ENCODE peak calls at places on chromosome 15, in ten cellular contexts. One of them, this sample, is unnamed.

GRCh38 chr15:68526269-68526668 is 52.5 kb upstream of the CORO2B start:
- DNase-seq in HCT116: no peak
- DNase-seq in K562: no peak
- DNase-seq in H1: no peak
- DNase-seq in endothelial cell of umbilical vein: no peak
- DNase-seq in WTC11: no peak
- DNase-seq in NB4: no peak
- DNase-seq in HepG2: no peak
- DNase-seq in GM12878: no peak
- DNase-seq in SK-N-SH: no peak
- DNase-seq in this sample: no peak

GRCh38 chr15:57323806-57324589 is 52.3 kb upstream of the CGNL1 start:
- DNase-seq in HCT116: peak
- DNase-seq in K562: peak
- DNase-seq in H1: no peak
- DNase-seq in endothelial cell of umbilical vein: no peak
- DNase-seq in WTC11: no peak
- DNase-seq in NB4: peak
- DNase-seq in HepG2: no peak
- DNase-seq in GM12878: no peak
- DNase-seq in SK-N-SH: peak
- DNase-seq in this sample: peak

GRCh38 chr15:80325206-80325605 is 73.2 kb upstream of the CTXND1 start:
- DNase-seq in HCT116: no peak
- DNase-seq in K562: no peak
- DNase-seq in H1: no peak
- DNase-seq in endothelial cell of umbilical vein: no peak
- DNase-seq in WTC11: no peak
- DNase-seq in NB4: peak
- DNase-seq in HepG2: no peak
- DNase-seq in GM12878: no peak
- DNase-seq in SK-N-SH: no peak
- DNase-seq in this sample: no peak

GRCh38 chr15:53837263-53837662 is 77.8 kb upstream of the WDR72 start:
- DNase-seq in HCT116: no peak
- DNase-seq in K562: no peak
- DNase-seq in H1: no peak
- DNase-seq in endothelial cell of umbilical vein: no peak
- DNase-seq in WTC11: no peak
- DNase-seq in NB4: no peak
- DNase-seq in HepG2: peak
- DNase-seq in GM12878: no peak
- DNase-seq in SK-N-SH: no peak
- DNase-seq in this sample: peak

GRCh38 chr15:55389276-55389631 is 18.9 kb downstream of the CCPG1 start:
- DNase-seq in HCT116: no peak
- DNase-seq in K562: no peak
- DNase-seq in H1: no peak
- DNase-seq in endothelial cell of umbilical vein: no peak
- DNase-seq in WTC11: no peak
- DNase-seq in NB4: no peak
- DNase-seq in HepG2: no peak
- DNase-seq in GM12878: no peak
- DNase-seq in SK-N-SH: no peak
- DNase-seq in this sample: peak

GRCh38 chr15:92954578-92954977 is 54.5 kb downstream of the CHD2 start:
- DNase-seq in HCT116: no peak
- DNase-seq in K562: peak
- DNase-seq in H1: no peak
- DNase-seq in endothelial cell of umbilical vein: no peak
- DNase-seq in WTC11: no peak
- DNase-seq in NB4: peak
- DNase-seq in HepG2: peak
- DNase-seq in GM12878: no peak
- DNase-seq in SK-N-SH: no peak
- DNase-seq in this sample: no peak

GRCh38 chr15:82630033-82630432 is 17.1 kb downstream of the CPEB1 start:
- DNase-seq in HCT116: no peak
- DNase-seq in K562: peak
- DNase-seq in H1: no peak
- DNase-seq in endothelial cell of umbilical vein: no peak
- DNase-seq in WTC11: no peak
- DNase-seq in NB4: no peak
- DNase-seq in HepG2: no peak
- DNase-seq in GM12878: no peak
- DNase-seq in SK-N-SH: no peak
- DNase-seq in this sample: no peak

GRCh38 chr15:33871911-33872760 is 96.2 kb upstream of the CHRM5 start:
- DNase-seq in HCT116: no peak
- DNase-seq in K562: no peak
- DNase-seq in H1: no peak
- DNase-seq in endothelial cell of umbilical vein: no peak
- DNase-seq in WTC11: no peak
- DNase-seq in NB4: no peak
- DNase-seq in HepG2: no peak
- DNase-seq in GM12878: no peak
- DNase-seq in SK-N-SH: peak
- DNase-seq in this sample: no peak

GRCh38 chr15:101455291-101455916 is 34.1 kb downstream of the PCSK6 start:
- DNase-seq in HCT116: no peak
- DNase-seq in K562: peak
- DNase-seq in H1: no peak
- DNase-seq in endothelial cell of umbilical vein: no peak
- DNase-seq in WTC11: no peak
- DNase-seq in NB4: peak
- DNase-seq in HepG2: no peak
- DNase-seq in GM12878: no peak
- DNase-seq in SK-N-SH: peak
- DNase-seq in this sample: no peak

GRCh38 chr15:74497584-74497983 is 36.6 kb upstream of the UBL7 start:
- DNase-seq in HCT116: no peak
- DNase-seq in K562: no peak
- DNase-seq in H1: no peak
- DNase-seq in endothelial cell of umbilical vein: no peak
- DNase-seq in WTC11: no peak
- DNase-seq in NB4: peak
- DNase-seq in HepG2: no peak
- DNase-seq in GM12878: peak
- DNase-seq in SK-N-SH: no peak
- DNase-seq in this sample: no peak

GRCh38 chr15:67006089-67007065 is 59.0 kb upstream of the SMAD3 start:
- DNase-seq in HCT116: no peak
- DNase-seq in K562: no peak
- DNase-seq in H1: no peak
- DNase-seq in endothelial cell of umbilical vein: peak
- DNase-seq in WTC11: no peak
- DNase-seq in NB4: peak
- DNase-seq in HepG2: no peak
- DNase-seq in GM12878: no peak
- DNase-seq in SK-N-SH: no peak
- DNase-seq in this sample: no peak

DNA sequence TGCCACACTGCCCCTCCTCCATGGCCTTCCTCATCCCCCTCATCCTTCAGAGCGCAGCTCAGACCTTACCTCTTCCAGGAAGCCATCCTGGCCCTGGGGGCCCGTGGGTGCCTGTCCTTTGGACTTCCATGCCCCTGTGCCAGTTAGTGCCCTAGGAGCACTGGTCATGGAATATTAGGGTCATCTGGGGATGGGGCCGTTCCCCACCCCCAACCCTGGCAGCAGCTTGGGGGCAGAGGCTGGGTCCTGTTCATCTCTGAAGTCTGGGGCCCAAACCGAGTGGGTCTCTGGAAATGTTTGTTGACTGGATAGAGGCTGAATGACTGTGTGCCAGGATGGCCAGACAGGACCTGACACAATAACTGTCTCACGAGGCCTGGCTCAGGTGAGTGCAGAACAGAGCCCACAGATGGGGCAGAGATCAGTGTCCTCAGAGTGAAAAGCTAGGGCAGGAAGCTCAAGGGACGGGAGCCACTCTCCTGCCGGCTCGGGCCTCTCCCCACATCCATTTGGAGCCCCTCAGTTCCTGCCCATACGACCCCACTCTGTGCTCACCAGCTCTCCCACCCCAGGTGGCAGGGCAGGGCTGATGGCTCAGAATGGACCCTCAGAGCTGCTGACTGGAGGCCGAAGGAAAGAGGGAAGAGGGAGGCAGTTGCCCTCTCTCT is 62.5 kb downstream of the TLE3 start:
- DNase-seq in HCT116: no peak
- DNase-seq in K562: no peak
- DNase-seq in H1: no peak
- DNase-seq in endothelial cell of umbilical vein: no peak
- DNase-seq in WTC11: no peak
- DNase-seq in NB4: no peak
- DNase-seq in HepG2: no peak
- DNase-seq in GM12878: no peak
- DNase-seq in SK-N-SH: no peak
- DNase-seq in this sample: no peak
- TF ChIP-seq MAX in HCT116: no peak
- TF ChIP-seq MAX in K562: no peak
- TF ChIP-seq MAX in H1: no peak
- TF ChIP-seq MAX in endothelial cell of umbilical vein: no peak
- TF ChIP-seq MAX in WTC11: no peak
- TF ChIP-seq MAX in NB4: no peak
- TF ChIP-seq MAX in HepG2: no peak
- TF ChIP-seq MAX in GM12878: no peak
- TF ChIP-seq MAX in SK-N-SH: no peak
- TF ChIP-seq MAX in this sample: no peak

GRCh38 chr15:90024406-90024805 is 23.3 kb downstream of the ZNF710 start:
- DNase-seq in HCT116: no peak
- DNase-seq in K562: no peak
- DNase-seq in H1: no peak
- DNase-seq in endothelial cell of umbilical vein: no peak
- DNase-seq in WTC11: no peak
- DNase-seq in NB4: no peak
- DNase-seq in HepG2: no peak
- DNase-seq in GM12878: no peak
- DNase-seq in SK-N-SH: no peak
- DNase-seq in this sample: no peak
- TF ChIP-seq MAX in HCT116: no peak
- TF ChIP-seq MAX in K562: no peak
- TF ChIP-seq MAX in H1: no peak
- TF ChIP-seq MAX in endothelial cell of umbilical vein: no peak
- TF ChIP-seq MAX in WTC11: no peak
- TF ChIP-seq MAX in NB4: no peak
- TF ChIP-seq MAX in HepG2: no peak
- TF ChIP-seq MAX in GM12878: no peak
- TF ChIP-seq MAX in SK-N-SH: no peak
- TF ChIP-seq MAX in this sample: no peak

DNA sequence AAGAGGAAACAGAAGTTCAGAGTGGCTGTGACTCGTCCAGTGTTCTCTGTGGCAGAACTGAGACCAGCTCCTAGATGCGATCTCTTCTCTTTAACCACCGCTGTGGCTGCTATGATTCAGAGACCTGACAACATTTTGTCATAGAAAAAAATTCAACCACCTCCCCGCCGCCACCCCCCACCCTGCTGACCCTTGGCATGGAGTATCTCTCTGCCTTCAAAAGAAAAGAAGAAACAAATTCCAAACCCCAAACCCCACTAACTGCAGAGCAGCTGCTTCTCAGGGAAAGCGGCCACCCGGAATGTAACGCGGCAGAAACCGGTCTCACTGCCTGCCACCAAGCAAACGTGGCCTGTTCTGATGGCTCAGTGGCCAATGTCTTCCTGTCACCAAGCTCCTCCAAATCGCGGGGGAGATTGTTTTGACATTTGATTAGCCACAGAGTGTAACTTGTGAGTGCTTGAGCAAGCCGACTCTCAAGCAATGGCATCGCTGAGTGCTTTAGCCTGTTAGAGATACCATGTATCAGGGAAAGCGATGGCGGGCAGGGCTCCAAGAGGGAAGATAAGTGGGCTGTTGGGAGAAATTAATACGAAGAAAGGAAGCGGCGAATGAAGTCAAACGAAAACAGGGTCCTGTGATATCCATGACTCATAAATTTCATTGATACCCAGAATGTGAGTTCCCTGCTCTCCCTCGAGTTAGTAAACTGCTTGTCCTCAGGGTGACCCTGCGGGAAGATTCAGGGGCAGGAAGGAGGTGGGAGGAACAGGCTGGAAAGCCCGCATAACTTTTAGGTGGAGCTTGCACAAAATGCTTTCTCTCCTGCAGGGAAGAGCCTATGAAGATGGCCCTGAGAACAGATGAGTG is 44.8 kb upstream of the TLE3 start:
- DNase-seq in HCT116: no peak
- DNase-seq in K562: peak
- DNase-seq in H1: no peak
- DNase-seq in endothelial cell of umbilical vein: peak
- DNase-seq in WTC11: no peak
- DNase-seq in NB4: peak
- DNase-seq in HepG2: no peak
- DNase-seq in GM12878: no peak
- DNase-seq in SK-N-SH: no peak
- DNase-seq in this sample: no peak
- TF ChIP-seq MAX in HCT116: no peak
- TF ChIP-seq MAX in K562: no peak
- TF ChIP-seq MAX in H1: no peak
- TF ChIP-seq MAX in endothelial cell of umbilical vein: no peak
- TF ChIP-seq MAX in WTC11: no peak
- TF ChIP-seq MAX in NB4: peak
- TF ChIP-seq MAX in HepG2: no peak
- TF ChIP-seq MAX in GM12878: no peak
- TF ChIP-seq MAX in SK-N-SH: no peak
- TF ChIP-seq MAX in this sample: no peak

GRCh38 chr15:99930696-99931095 is 197.5 kb upstream of the LYSMD4 start:
- DNase-seq in HCT116: no peak
- DNase-seq in K562: no peak
- DNase-seq in H1: no peak
- DNase-seq in endothelial cell of umbilical vein: no peak
- DNase-seq in WTC11: no peak
- DNase-seq in NB4: no peak
- DNase-seq in HepG2: no peak
- DNase-seq in GM12878: no peak
- DNase-seq in SK-N-SH: no peak
- DNase-seq in this sample: no peak

GRCh38 chr15:99925661-99926461 is 192.6 kb upstream of the LYSMD4 start:
- DNase-seq in HCT116: peak
- DNase-seq in K562: peak
- DNase-seq in H1: no peak
- DNase-seq in endothelial cell of umbilical vein: peak
- DNase-seq in WTC11: peak
- DNase-seq in NB4: peak
- DNase-seq in HepG2: no peak
- DNase-seq in GM12878: no peak
- DNase-seq in SK-N-SH: peak
- DNase-seq in this sample: peak

GRCh38 chr15:99931703-99932603 is 198.7 kb upstream of the LYSMD4 start:
- DNase-seq in HCT116: no peak
- DNase-seq in K562: no peak
- DNase-seq in H1: no peak
- DNase-seq in endothelial cell of umbilical vein: no peak
- DNase-seq in WTC11: no peak
- DNase-seq in NB4: no peak
- DNase-seq in HepG2: no peak
- DNase-seq in GM12878: no peak
- DNase-seq in SK-N-SH: no peak
- DNase-seq in this sample: no peak

GRCh38 chr15:99929266-99929665 is 196.0 kb upstream of the LYSMD4 start:
- DNase-seq in HCT116: no peak
- DNase-seq in K562: no peak
- DNase-seq in H1: no peak
- DNase-seq in endothelial cell of umbilical vein: no peak
- DNase-seq in WTC11: peak
- DNase-seq in NB4: no peak
- DNase-seq in HepG2: no peak
- DNase-seq in GM12878: no peak
- DNase-seq in SK-N-SH: no peak
- DNase-seq in this sample: no peak

GRCh38 chr15:99928429-99928981 is 195.3 kb upstream of the LYSMD4 start:
- DNase-seq in HCT116: peak
- DNase-seq in K562: peak
- DNase-seq in H1: no peak
- DNase-seq in endothelial cell of umbilical vein: peak
- DNase-seq in WTC11: peak
- DNase-seq in NB4: peak
- DNase-seq in HepG2: no peak
- DNase-seq in GM12878: peak
- DNase-seq in SK-N-SH: peak
- DNase-seq in this sample: peak
- TF ChIP-seq MAX in HCT116: no peak
- TF ChIP-seq MAX in K562: no peak
- TF ChIP-seq MAX in H1: peak
- TF ChIP-seq MAX in endothelial cell of umbilical vein: no peak
- TF ChIP-seq MAX in WTC11: no peak
- TF ChIP-seq MAX in NB4: no peak
- TF ChIP-seq MAX in HepG2: no peak
- TF ChIP-seq MAX in GM12878: no peak
- TF ChIP-seq MAX in SK-N-SH: no peak
- TF ChIP-seq MAX in this sample: no peak

This sample was measured in A549.